ENCODE peak calls at places on chromosome 13, in nine cellular contexts. G is stimulated activated CD4-positive, alpha-beta T cell treated with anti-CD3 and anti-CD28 coated beads, Interleukin-1b, Interleukin-23, amount 100 ng/mL, for 1 hour; L is hepatocyte; O is SHP77; Y is fibroblast of pulmonary artery; T is skeletal muscle cell; C is LoVo; P is B cell; J is OCI-LY7. V is an unnamed sample.

GRCh38 chr13:97574926-97575325 is 141.0 kb downstream of the RAP2A start:
- DNase-seq in G (no peak), L (peak; percentile 33), O (peak; percentile 48), Y (peak; percentile 64), T (no peak), C (peak; percentile 3), P (no peak), J (peak; percentile 1), V (no peak)

GRCh38 chr13:111429064-111429558 is 108.7 kb downstream of the TEX29 start:
- DNase-seq in G (peak; percentile 5), L (peak; percentile 73), O (peak; percentile 62), Y (peak; percentile 16), T (no peak), C (peak; percentile 2), P (no peak), J (peak; percentile 4), V (peak; percentile 28)

GRCh38 chr13:113448885-113449692 is 4.2 kb downstream of the ADPRHL1 start:
- DNase-seq in G (no peak), L (peak; percentile 48), O (peak; percentile 100), Y (no peak), T (no peak), C (peak; percentile 93), P (peak; percentile 50), J (peak; percentile 100), V (no peak)

GRCh38 chr13:34124912-34125311 is 307.0 kb downstream of the RFC3 start:
- DNase-seq in G (no peak), L (no peak), O (peak; percentile 86), Y (no peak), T (no peak), C (no peak), P (no peak), J (no peak), V (no peak)

GRCh38 chr13:64997438-64997837 is 2232.7 kb downstream of the PCDH9 start:
- DNase-seq in G (no peak), L (no peak), O (no peak), Y (no peak), T (no peak), C (no peak), P (no peak), J (no peak), V (no peak)

GRCh38 chr13:51453308-51453958 is 597 bp upstream of the INTS6 start:
- DNase-seq in G (peak; percentile 59), L (peak; percentile 91), O (peak; percentile 64), Y (no peak), T (no peak), C (no peak), P (peak; percentile 89), J (peak; percentile 84), V (peak; percentile 59)

GRCh38 chr13:26920614-26921355 is 160.2 kb upstream of the GPR12 start:
- DNase-seq in G (no peak), L (no peak), O (no peak), Y (no peak), T (no peak), C (no peak), P (no peak), J (no peak), V (no peak)

GRCh38 chr13:99983401-99984133 is 2.0 kb downstream of the ZIC2 start:
- DNase-seq in G (no peak), L (peak; percentile 11), O (no peak), Y (no peak), T (no peak), C (no peak), P (no peak), J (no peak), V (peak; percentile 8)

GRCh38 chr13:106534844-106535551 is 464 bp downstream of the EFNB2 start:
- DNase-seq in G (no peak), L (peak; percentile 49), O (no peak), Y (peak; percentile 29), T (no peak), C (no peak), P (peak; percentile 54), J (peak; percentile 4), V (no peak)

GRCh38 chr13:58921129-58921528 is 1242.6 kb downstream of the DIAPH3 start:
- DNase-seq in G (no peak), L (no peak), O (no peak), Y (no peak), T (no peak), C (no peak), P (no peak), J (no peak), V (no peak)

GRCh38 chr13:47929156-47929555 is 71.9 kb downstream of the SUCLA2 start:
- DNase-seq in G (no peak), L (no peak), O (no peak), Y (no peak), T (no peak), C (no peak), P (no peak), J (no peak), V (no peak)

GRCh38 chr13:101398191-101398590 is 18.1 kb downstream of the NALCN start:
- DNase-seq in G (no peak), L (no peak), O (no peak), Y (peak; percentile 10), T (peak; percentile 30), C (no peak), P (no peak), J (no peak), V (no peak)

GRCh38 chr13:43494206-43494605 is 292.6 kb downstream of the ENOX1 start:
- DNase-seq in G (no peak), L (no peak), O (no peak), Y (no peak), T (no peak), C (no peak), P (no peak), J (no peak), V (no peak)

GRCh38 chr13:73945871-73946270 is 188.3 kb downstream of the KLF12 start:
- DNase-seq in G (no peak), L (no peak), O (no peak), Y (no peak), T (no peak), C (no peak), P (no peak), J (no peak), V (no peak)

GRCh38 chr13:99303863-99304521 is 3.2 kb downstream of the GPR183 start:
- DNase-seq in G (no peak), L (no peak), O (no peak), Y (no peak), T (no peak), C (no peak), P (no peak), J (no peak), V (no peak)

GRCh38 chr13:114099191-114099590 is 33.2 kb downstream of the RASA3 start:
- DNase-seq in G (no peak), L (peak; percentile 73), O (peak; percentile 49), Y (peak; percentile 90), T (peak; percentile 83), C (peak; percentile 29), P (no peak), J (no peak), V (no peak)

GRCh38 chr13:98576963-98577822 is at the start of gene STK24:
- DNase-seq in G (peak; percentile 52), L (peak; percentile 94), O (peak; percentile 61), Y (peak; percentile 78), T (no peak), C (peak; percentile 79), P (peak; percentile 83), J (peak; percentile 68), V (peak; percentile 54)

GRCh38 chr13:109412232-109412935 is 374.0 kb downstream of the IRS2 start:
- DNase-seq in G (no peak), L (peak; percentile 73), O (peak; percentile 73), Y (peak; percentile 49), T (no peak), C (no peak), P (no peak), J (no peak), V (peak; percentile 66)

GRCh38 chr13:51803018-51803417 is 945 bp downstream of the DHRS12 start:
- DNase-seq in G (no peak), L (no peak), O (no peak), Y (no peak), T (no peak), C (no peak), P (no peak), J (no peak), V (no peak)

GRCh38 chr13:114111577-114111976 is 20.8 kb downstream of the RASA3 start:
- DNase-seq in G (no peak), L (no peak), O (no peak), Y (no peak), T (no peak), C (no peak), P (no peak), J (no peak), V (no peak)

GRCh38 chr13:46655727-46656180 is 102.8 kb downstream of the LRCH1 start:
- DNase-seq in G (no peak), L (no peak), O (no peak), Y (peak; percentile 60), T (no peak), C (no peak), P (no peak), J (no peak), V (no peak)

GRCh38 chr13:71867101-71867814 is at the start of gene DACH1:
- DNase-seq in G (no peak), L (peak; percentile 76), O (peak; percentile 83), Y (peak; percentile 68), T (no peak), C (peak; percentile 12), P (peak; percentile 12), J (no peak), V (no peak)

GRCh38 chr13:113064534-113065405 is 40.8 kb upstream of the F7 start:
- DNase-seq in G (no peak), L (no peak), O (no peak), Y (peak; percentile 79), T (peak; percentile 74), C (peak; percentile 54), P (no peak), J (no peak), V (no peak)

GRCh38 chr13:75533866-75534265 is 3.8 kb downstream of the COMMD6 start:
- DNase-seq in G (no peak), L (no peak), O (no peak), Y (no peak), T (no peak), C (no peak), P (no peak), J (no peak), V (no peak)

GRCh38 chr13:94535231-94535630 is 55.7 kb upstream of the DCT start:
- DNase-seq in G (no peak), L (no peak), O (no peak), Y (no peak), T (no peak), C (no peak), P (no peak), J (no peak), V (no peak)

GRCh38 chr13:38577048-38577447 is 109.8 kb upstream of the FREM2 start:
- DNase-seq in G (no peak), L (peak; percentile 28), O (no peak), Y (peak; percentile 13), T (no peak), C (no peak), P (no peak), J (no peak), V (no peak)

GRCh38 chr13:62924395-62924794 is 1508.7 kb upstream of the PCDH20 start:
- DNase-seq in G (no peak), L (no peak), O (no peak), Y (no peak), T (no peak), C (no peak), P (no peak), J (no peak), V (no peak)

GRCh38 chr13:99220199-99220931 is 19.7 kb downstream of the UBAC2 start:
- DNase-seq in G (no peak), L (no peak), O (no peak), Y (no peak), T (no peak), C (no peak), P (no peak), J (no peak), V (no peak)

GRCh38 chr13:112260108-112261055 is 115.8 kb upstream of the SPACA7 start:
- DNase-seq in G (no peak), L (no peak), O (no peak), Y (no peak), T (no peak), C (no peak), P (no peak), J (no peak), V (no peak)

GRCh38 chr13:109000207-109000606 is 370.8 kb downstream of the MYO16 start:
- DNase-seq in G (no peak), L (no peak), O (no peak), Y (no peak), T (no peak), C (no peak), P (no peak), J (no peak), V (no peak)